ENCODE peak calls at places on chromosomes 7 and 10, in nine cellular contexts. Q is epithelial cell of prostate; B is NCI-H345; K is Jurkat, Clone E6-1; L is AG08395; O is stimulated activated CD4-positive, alpha-beta T cell treated with anti-CD3 and anti-CD28 coated beads, Interleukin-4, amount 100 ng/mL, for 1 hour; H is right cardiac atrium; W is IMR-90; T is neural crest cell. J is an unnamed sample.

GRCh38 chr7:47488205-47488968 is 93.5 kb downstream of the TNS3 start:
- DNase-seq in K (no peak), Q (no peak), L (no peak), B (no peak), H (no peak), T (no peak), W (peak), O (no peak), J (no peak)

GRCh38 chr10:113047605-113047962 is 97.5 kb downstream of the TCF7L2 start:
- DNase-seq in H (peak), Q (no peak), W (no peak), B (no peak), L (no peak), K (no peak), T (no peak), O (no peak), J (no peak)

GRCh38 chr7:20111821-20112542 is 105.2 kb downstream of the MACC1 start:
- DNase-seq in T (no peak), W (no peak), K (no peak), O (no peak), H (no peak), L (no peak), Q (no peak), B (no peak), J (no peak)

GRCh38 chr10:112232670-112233069 is 49.1 kb upstream of the GPAM start:
- DNase-seq in B (no peak), K (no peak), H (no peak), O (no peak), T (no peak), Q (no peak), L (no peak), W (no peak), J (no peak)

GRCh38 chr10:46240684-46241565 is 45.9 kb upstream of the ANTXRL start:
- DNase-seq in Q (no peak), L (no peak), B (no peak), W (no peak), K (no peak), O (no peak), H (no peak), T (no peak), J (no peak)

GRCh38 chr7:155763122-155763521 is 49.1 kb downstream of the SHH start:
- DNase-seq in B (no peak), Q (no peak), L (no peak), W (no peak), H (no peak), O (no peak), K (no peak), T (no peak), J (no peak)

GRCh38 chr7:45582868-45583277 is 8.7 kb downstream of the ADCY1 start:
- DNase-seq in B (no peak), Q (no peak), L (no peak), T (no peak), W (no peak), O (no peak), K (no peak), H (no peak), J (no peak)

GRCh38 chr7:500521-501420 is 18.9 kb downstream of the PDGFA start:
- DNase-seq in W (no peak), B (no peak), H (peak), Q (no peak), T (no peak), O (no peak), K (no peak), L (no peak), J (no peak)

GRCh38 chr10:116183733-116184447 is 89.1 kb downstream of the GFRA1 start:
- DNase-seq in Q (no peak), T (no peak), B (no peak), K (no peak), L (peak), W (peak), H (no peak), O (no peak), J (peak)

GRCh38 chr10:132477066-132477397 is 60.6 kb upstream of the INPP5A start:
- DNase-seq in H (no peak), K (no peak), Q (no peak), L (no peak), T (no peak), W (no peak), O (no peak), B (no peak), J (no peak)

GRCh38 chr10:2994562-2994961 is 72.8 kb upstream of the PFKP start:
- DNase-seq in T (no peak), B (no peak), K (no peak), O (no peak), W (peak), L (peak), Q (no peak), H (no peak), J (peak)

GRCh38 chr7:26292768-26293560 is 1.3 kb downstream of the SNX10 start:
- DNase-seq in H (no peak), Q (no peak), W (no peak), B (no peak), K (no peak), T (no peak), O (no peak), L (no peak), J (no peak)

J was measured in foreskin fibroblast.